ENCODE peak calls at places on chromosomes 12 and 14, in six cellular contexts. W is epithelial cell of prostate, F is NCI-H146, L is A172, B is Caco-2, O is GM13977. M is an unnamed sample.

GRCh38 chr12:7555752-7556151 is 52.2 kb upstream of the CD163 start:
- DNase-seq in W (no peak), F (no peak), L (peak; percentile 69), B (no peak), O (no peak), M (no peak)

GRCh38 chr14:54627718-54628345 is 60.9 kb downstream of the SAMD4A start:
- DNase-seq in W (no peak), F (no peak), L (no peak), B (no peak), O (peak; percentile 70), M (peak; percentile 20)

GRCh38 chr12:13211859-13212664 is 15.5 kb downstream of the EMP1 start:
- DNase-seq in W (no peak), F (peak; percentile 39), L (peak; percentile 61), B (peak; percentile 83), O (peak; percentile 63), M (peak; percentile 67)

GRCh38 chr14:102891556-102891955 is 30.9 kb upstream of the AMN start:
- DNase-seq in W (no peak), F (no peak), L (peak; percentile 4), B (no peak), O (no peak), M (no peak)

GRCh38 chr14:103517172-103517566 is 5.5 kb downstream of the CKB start:
- DNase-seq in W (no peak), F (no peak), L (no peak), B (no peak), O (no peak), M (no peak)

GRCh38 chr12:115375188-115375991 is 691.4 kb upstream of the TBX3 start:
- DNase-seq in W (peak; percentile 75), F (no peak), L (peak; percentile 54), B (peak; percentile 53), O (peak; percentile 63), M (peak; percentile 12)

GRCh38 chr12:131487379-131488129 is 223.3 kb upstream of the SFSWAP start:
- DNase-seq in W (no peak), F (no peak), L (peak; percentile 64), B (no peak), O (no peak), M (no peak)

GRCh38 chr12:103742349-103742784 is 98.7 kb downstream of the NT5DC3 start:
- DNase-seq in W (peak; percentile 6), F (peak; percentile 82), L (peak; percentile 19), B (no peak), O (no peak), M (no peak)

GRCh38 chr12:42756841-42757661 is 167.5 kb upstream of the PRICKLE1 start:
- DNase-seq in W (peak; percentile 91), F (no peak), L (peak; percentile 97), B (peak; percentile 82), O (peak; percentile 7), M (no peak)

GRCh38 chr12:28351414-28351813 is 161.2 kb downstream of the CCDC91 start:
- DNase-seq in W (no peak), F (no peak), L (no peak), B (no peak), O (no peak), M (no peak)

GRCh38 chr12:85627584-85627983 is 208.6 kb downstream of the RASSF9 start:
- DNase-seq in W (no peak), F (no peak), L (peak; percentile 51), B (no peak), O (no peak), M (peak; percentile 67)

GRCh38 chr12:108310489-108310888 is 28.6 kb downstream of the CMKLR1 start:
- DNase-seq in W (no peak), F (no peak), L (no peak), B (no peak), O (no peak), M (no peak)

GRCh38 chr14:97407701-97408407 is 610.7 kb downstream of the VRK1 start:
- DNase-seq in W (no peak), F (no peak), L (no peak), B (no peak), O (no peak), M (no peak)

GRCh38 chr12:75727577-75727976 is 216.2 kb upstream of the KRR1 start:
- DNase-seq in W (no peak), F (no peak), L (no peak), B (peak; percentile 47), O (no peak), M (no peak)

GRCh38 chr12:91985002-91985767 is 160.5 kb downstream of the BTG1 start:
- DNase-seq in W (no peak), F (peak; percentile 7), L (no peak), B (no peak), O (no peak), M (no peak)

GRCh38 chr14:98889107-98889835 is 382.7 kb downstream of the BCL11B start:
- DNase-seq in W (no peak), F (no peak), L (no peak), B (no peak), O (no peak), M (no peak)

GRCh38 chr12:47837190-47838171 is 17.8 kb upstream of the HDAC7 start:
- DNase-seq in W (no peak), F (peak; percentile 82), L (peak; percentile 62), B (peak; percentile 70), O (peak; percentile 78), M (no peak)

GRCh38 chr12:2450553-2450952 is 344.2 kb upstream of the FKBP4 start:
- DNase-seq in W (no peak), F (no peak), L (no peak), B (no peak), O (no peak), M (no peak)

GRCh38 chr12:27012239-27012981 is 1.8 kb downstream of the TM7SF3 start:
- DNase-seq in W (no peak), F (peak; percentile 82), L (no peak), B (no peak), O (no peak), M (no peak)

GRCh38 chr12:46153267-46153872 is 115.5 kb downstream of the SLC38A1 start:
- DNase-seq in W (no peak), F (peak; percentile 8), L (peak; percentile 10), B (no peak), O (peak; percentile 12), M (no peak)

GRCh38 chr14:44981198-44981597 is 19.2 kb downstream of the TOGARAM1 start:
- DNase-seq in W (no peak), F (no peak), L (no peak), B (no peak), O (no peak), M (no peak)

GRCh38 chr12:124696689-124697476 is 129.5 kb upstream of the NCOR2 start:
- DNase-seq in W (no peak), F (no peak), L (peak; percentile 49), B (no peak), O (no peak), M (no peak)

GRCh38 chr12:6226002-6226700 is 26.0 kb downstream of the CD9 start:
- DNase-seq in W (peak; percentile 93), F (no peak), L (no peak), B (no peak), O (no peak), M (no peak)

GRCh38 chr14:101709962-101710891 is 51.3 kb upstream of the PPP2R5C start:
- DNase-seq in W (no peak), F (peak; percentile 17), L (no peak), B (no peak), O (no peak), M (no peak)

GRCh38 chr12:122094735-122095561 is 16.4 kb downstream of the MLXIP start:
- DNase-seq in W (no peak), F (no peak), L (no peak), B (peak; percentile 46), O (no peak), M (no peak)

GRCh38 chr14:98231210-98231609 is 1040.8 kb downstream of the BCL11B start:
- DNase-seq in W (no peak), F (no peak), L (no peak), B (no peak), O (no peak), M (no peak)

GRCh38 chr12:91877461-91878230 is 268.0 kb downstream of the BTG1 start:
- DNase-seq in W (no peak), F (peak; percentile 42), L (no peak), B (no peak), O (no peak), M (no peak)

GRCh38 chr12:48815281-48816110 is 2.8 kb upstream of the CACNB3 start:
- DNase-seq in W (no peak), F (peak; percentile 92), L (peak; percentile 64), B (peak; percentile 88), O (peak; percentile 63), M (no peak)

GRCh38 chr12:100752841-100753240 is 41.7 kb upstream of the ANO4 start:
- DNase-seq in W (peak; percentile 52), F (no peak), L (no peak), B (no peak), O (no peak), M (no peak)

GRCh38 chr12:62581288-62582064 is 114.8 kb downstream of the MON2 start:
- DNase-seq in W (peak; percentile 2), F (peak; percentile 51), L (peak; percentile 55), B (no peak), O (peak; percentile 38), M (no peak)